ENCODE peak calls at places on chromosomes 4 and X, in ten cellular contexts. C, M, R, S, T, B, X, L, A and H are unnamed samples.

GRCh38 chr4:78222575-78223186 is 165.6 kb downstream of the FRAS1 start:
- DNase-seq in C (no peak), M (no peak), R (no peak), S (no peak), T (no peak), B (no peak), X (no peak), L (no peak), A (no peak), H (no peak)

GRCh38 chr4:100716416-100716815 is 198.6 kb upstream of the EMCN start:
- DNase-seq in C (no peak), M (no peak), R (no peak), S (no peak), T (no peak), B (no peak), X (no peak), L (no peak), A (no peak), H (no peak)

GRCh38 chr4:160826339-160826679 is 1337.5 kb downstream of the FSTL5 start:
- DNase-seq in C (no peak), M (no peak), R (no peak), S (no peak), T (no peak), B (no peak), X (no peak), L (no peak), A (no peak), H (no peak)

GRCh38 chrX:136065044-136065671 is 79.9 kb downstream of the SLC9A6 start:
- DNase-seq in C (no peak), M (no peak), R (peak), S (peak), T (no peak), B (peak), X (no peak), L (no peak), A (peak), H (no peak)

GRCh38 chr4:139950568-139950967 is 203.4 kb downstream of the MAML3 start:
- DNase-seq in C (no peak), M (no peak), R (peak), S (no peak), T (no peak), B (no peak), X (peak), L (no peak), A (no peak), H (peak)

GRCh38 chr4:8912089-8912455 is 40.4 kb upstream of the HMX1 start:
- DNase-seq in C (no peak), M (no peak), R (no peak), S (no peak), T (no peak), B (no peak), X (no peak), L (peak), A (no peak), H (no peak)

GRCh38 chrX:110915120-110915519 is 119.5 kb upstream of the CHRDL1 start:
- DNase-seq in C (no peak), M (no peak), R (peak), S (no peak), T (peak), B (peak), X (peak), L (no peak), A (no peak), H (peak)

GRCh38 chrX:123749643-123750042 is 16.8 kb upstream of the THOC2 start:
- DNase-seq in C (no peak), M (no peak), R (no peak), S (no peak), T (no peak), B (no peak), X (no peak), L (no peak), A (no peak), H (no peak)

GRCh38 chrX:41692162-41692749 is 3.5 kb downstream of the GPR34 start:
- DNase-seq in C (no peak), M (no peak), R (peak), S (no peak), T (no peak), B (peak), X (no peak), L (no peak), A (no peak), H (peak)

GRCh38 chrX:74925210-74926088 is at the start of gene NEXMIF:
- DNase-seq in C (peak), M (peak), R (peak), S (no peak), T (no peak), B (no peak), X (no peak), L (peak), A (peak), H (no peak)

GRCh38 chr4:88891636-88892035 is 165.3 kb downstream of the FAM13A start:
- DNase-seq in C (no peak), M (no peak), R (no peak), S (no peak), T (no peak), B (no peak), X (no peak), L (no peak), A (no peak), H (no peak)

GRCh38 chr4:104752337-104752736 is 257.6 kb upstream of the CXXC4 start:
- DNase-seq in C (no peak), M (no peak), R (peak), S (no peak), T (no peak), B (no peak), X (no peak), L (no peak), A (no peak), H (no peak)

GRCh38 chrX:9789555-9789954 is 3.3 kb downstream of the SHROOM2 start:
- DNase-seq in C (no peak), M (no peak), R (no peak), S (no peak), T (no peak), B (no peak), X (no peak), L (peak), A (no peak), H (no peak)

GRCh38 chr4:94523617-94524016 is 71.9 kb downstream of the PDLIM5 start:
- DNase-seq in C (no peak), M (no peak), R (peak), S (no peak), T (no peak), B (peak), X (peak), L (no peak), A (no peak), H (no peak)

GRCh38 chr4:159432436-159432835 is 329.6 kb downstream of the RAPGEF2 start:
- DNase-seq in C (no peak), M (no peak), R (no peak), S (no peak), T (no peak), B (no peak), X (no peak), L (no peak), A (no peak), H (no peak)

GRCh38 chr4:142549726-142550463 is 296.2 kb downstream of the INPP4B start:
- DNase-seq in C (no peak), M (no peak), R (peak), S (no peak), T (peak), B (peak), X (peak), L (no peak), A (peak), H (no peak)

GRCh38 chr4:108762559-108763225 is at the start of gene ETNPPL:
- DNase-seq in C (no peak), M (no peak), R (peak), S (no peak), T (no peak), B (no peak), X (peak), L (no peak), A (peak), H (no peak)

GRCh38 chr4:27930976-27931375 is 1070.3 kb downstream of the STIM2 start:
- DNase-seq in C (no peak), M (no peak), R (no peak), S (no peak), T (no peak), B (no peak), X (no peak), L (no peak), A (no peak), H (no peak)

DNA sequence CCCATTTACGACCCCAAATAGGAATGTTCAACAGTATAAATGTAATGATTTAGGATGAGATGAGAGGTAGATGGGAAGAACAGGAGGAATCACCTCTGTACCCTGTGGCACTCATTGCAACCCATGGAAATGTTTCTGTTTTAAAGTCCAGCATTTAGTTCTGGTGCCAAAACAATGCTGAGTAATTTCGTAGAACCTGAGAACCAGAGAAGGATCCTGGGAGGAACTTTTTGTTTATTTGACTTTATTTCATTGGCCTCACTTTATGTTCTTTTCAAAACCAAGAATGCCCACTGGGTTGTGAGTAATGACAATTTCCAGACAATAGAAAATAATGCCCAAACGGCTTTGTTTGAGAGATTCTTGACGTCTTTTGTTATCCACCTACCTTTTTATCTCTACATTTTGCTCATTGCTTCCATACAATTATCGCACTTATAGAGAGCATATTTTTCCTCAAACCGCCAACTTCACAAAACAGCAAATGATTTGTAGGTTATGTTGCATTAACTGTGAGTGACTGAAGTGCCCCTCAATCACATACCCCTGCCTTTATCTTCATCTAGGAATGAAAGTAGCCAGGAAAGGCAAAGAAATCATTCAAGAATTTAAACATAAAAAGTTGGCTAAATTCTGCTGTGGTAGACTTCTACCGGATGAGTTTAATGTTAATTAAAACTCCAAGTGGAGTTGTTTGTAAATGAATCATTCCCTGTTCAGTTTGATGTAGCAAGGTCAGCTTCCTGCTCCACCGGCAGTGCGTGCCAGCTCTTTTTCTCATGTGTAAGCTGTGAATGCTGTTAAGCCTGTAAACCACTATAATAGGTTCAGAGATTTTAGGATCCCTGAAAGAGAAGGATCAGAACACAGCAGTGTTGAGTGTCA is 111.5 kb downstream of the SHROOM3 start:
- DNase-seq in C (peak), M (peak), R (peak), S (no peak), T (peak), B (peak), X (peak), L (no peak), A (no peak), H (peak)
- H3K4me3 ChIP-seq in C (no peak), M (no peak), R (no peak), S (no peak), T (no peak), B (no peak), X (no peak), L (no peak), A (no peak), H (no peak)

GRCh38 chr4:122827258-122827887 is 742 bp downstream of the FGF2 start:
- DNase-seq in C (peak), M (no peak), R (peak), S (peak), T (no peak), B (peak), X (peak), L (peak), A (peak), H (no peak)

GRCh38 chr4:122826000-122826595 is 533 bp upstream of the FGF2 start:
- DNase-seq in C (no peak), M (no peak), R (peak), S (no peak), T (no peak), B (peak), X (no peak), L (no peak), A (no peak), H (no peak)

GRCh38 chr4:122824616-122825015 is 2.0 kb upstream of the FGF2 start:
- DNase-seq in C (no peak), M (no peak), R (no peak), S (no peak), T (no peak), B (peak), X (no peak), L (no peak), A (no peak), H (no peak)

GRCh38 chr4:122827899-122828601 is 1.4 kb downstream of the FGF2 start:
- DNase-seq in C (peak), M (no peak), R (peak), S (peak), T (no peak), B (peak), X (peak), L (no peak), A (peak), H (no peak)

GRCh38 chr4:122826596-122827257 is at the start of gene FGF2:
- DNase-seq in C (peak), M (peak), R (peak), S (peak), T (no peak), B (peak), X (peak), L (peak), A (peak), H (no peak)
- TF ChIP-seq CTCF in C (no peak), M (no peak), R (no peak), S (no peak), T (no peak), B (no peak), X (no peak), L (no peak), A (no peak), H (no peak)

GRCh38 chrX:53319614-53320542 is 38.5 kb upstream of the IQSEC2 start:
- DNase-seq in C (no peak), M (no peak), R (no peak), S (no peak), T (no peak), B (no peak), X (no peak), L (no peak), A (no peak), H (no peak)

GRCh38 chrX:53316121-53316859 is 34.9 kb upstream of the IQSEC2 start:
- DNase-seq in C (no peak), M (no peak), R (no peak), S (no peak), T (no peak), B (no peak), X (no peak), L (no peak), A (no peak), H (no peak)

GRCh38 chrX:53316860-53317237 is 35.5 kb upstream of the IQSEC2 start:
- DNase-seq in C (no peak), M (no peak), R (no peak), S (no peak), T (no peak), B (no peak), X (no peak), L (no peak), A (no peak), H (no peak)

GRCh38 chrX:53318766-53319353 is 37.5 kb upstream of the IQSEC2 start:
- DNase-seq in C (no peak), M (no peak), R (no peak), S (no peak), T (no peak), B (no peak), X (no peak), L (no peak), A (no peak), H (no peak)

DNA sequence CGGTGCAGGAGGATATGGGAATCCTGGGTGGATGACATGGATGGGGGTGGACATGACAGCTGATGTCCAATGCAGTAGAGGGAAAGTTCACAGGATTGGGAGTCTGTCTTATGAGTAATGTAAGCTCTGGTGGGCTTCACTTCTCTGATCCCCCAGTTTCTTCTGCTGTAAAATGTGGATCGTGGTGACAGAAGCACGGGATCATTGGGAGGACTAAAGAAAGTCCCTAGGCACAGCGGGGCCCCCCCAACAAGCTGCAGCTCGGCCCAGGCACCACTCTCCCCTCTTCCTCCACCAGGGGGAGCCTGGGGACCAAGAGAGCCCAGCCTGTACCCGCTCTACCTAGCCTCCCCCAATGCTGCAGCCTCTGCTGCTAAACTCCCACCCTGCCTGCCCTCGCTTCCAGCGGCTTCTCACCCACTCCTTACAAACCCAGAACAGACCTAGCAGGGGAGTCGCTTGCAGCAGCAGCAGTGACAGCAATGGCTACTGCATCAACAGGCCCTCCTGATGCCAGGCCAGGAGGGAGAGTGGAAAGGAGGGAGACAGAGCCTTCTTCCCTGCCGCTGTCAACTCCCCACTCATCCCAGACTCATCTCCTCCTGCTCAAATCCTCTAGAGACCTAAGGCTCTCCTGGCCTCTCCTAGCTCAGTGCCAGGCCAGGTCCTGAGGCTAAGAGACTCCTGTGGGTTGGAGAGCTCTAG is 36.1 kb upstream of the IQSEC2 start:
- DNase-seq in C (peak), M (peak), R (peak), S (peak), T (no peak), B (peak), X (peak), L (peak), A (peak), H (no peak)
- H3K4me3 ChIP-seq in C (no peak), M (no peak), R (peak), S (no peak), T (no peak), B (no peak), X (no peak), L (no peak), A (no peak), H (no peak)

DNA sequence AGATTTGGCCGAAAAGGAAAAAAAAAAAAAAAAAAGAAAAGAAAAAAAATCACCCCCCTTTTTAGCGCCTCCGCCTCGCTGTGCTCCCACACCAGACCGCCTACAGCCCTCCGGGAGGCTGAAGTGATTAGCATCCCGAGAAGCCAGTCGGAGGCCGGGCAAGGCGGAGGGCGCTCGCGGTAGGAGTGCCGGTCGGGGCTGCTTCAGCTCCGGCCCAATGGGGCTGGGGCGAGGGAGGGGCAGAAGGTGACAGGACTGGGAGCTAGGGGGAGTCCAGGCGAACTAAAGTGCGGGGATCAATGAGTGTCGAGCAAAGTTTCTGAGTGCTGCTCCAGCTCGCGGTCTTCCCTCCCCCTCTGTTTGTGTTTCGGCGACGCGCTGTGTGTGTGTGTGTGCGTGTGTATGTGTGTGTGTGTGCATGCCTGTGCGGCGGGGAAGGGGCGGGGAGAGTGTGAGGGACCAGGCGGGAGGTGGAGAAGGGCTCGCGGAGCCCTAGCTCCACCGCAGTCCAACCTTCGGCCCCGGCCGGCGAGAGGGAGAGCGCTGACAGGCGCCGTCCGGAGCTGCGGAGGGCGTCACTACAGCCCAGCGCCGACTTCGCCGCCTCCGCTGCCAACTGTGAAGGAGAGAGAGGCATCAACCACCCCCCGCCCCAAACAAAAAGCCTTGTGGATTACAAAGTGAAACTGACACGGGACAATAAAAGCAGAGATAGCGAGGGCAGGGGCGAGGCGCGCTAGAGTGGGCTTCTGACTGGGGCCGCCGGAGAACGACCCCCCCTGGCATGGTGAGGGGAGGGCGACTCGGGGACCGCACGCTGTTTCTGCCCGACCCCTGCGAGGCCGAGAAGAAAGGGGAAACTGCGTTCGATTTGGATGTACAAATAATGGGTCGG is at the start of gene FAT4:
- DNase-seq in C (peak), M (peak), R (peak), S (peak), T (peak), B (peak), X (peak), L (peak), A (peak), H (peak)
- TF ChIP-seq CTCF in C (no peak), M (no peak), R (peak), S (peak), T (peak), B (no peak), X (no peak), L (no peak), A (peak), H (no peak)

GRCh38 chrX:132955710-132956109 is 2.7 kb downstream of the HS6ST2 start:
- DNase-seq in C (no peak), M (no peak), R (no peak), S (no peak), T (no peak), B (no peak), X (no peak), L (no peak), A (peak), H (no peak)
- H3K4me3 ChIP-seq in C (no peak), M (no peak), R (no peak), S (peak), T (no peak), B (no peak), X (no peak), L (no peak), A (peak), H (no peak)